ENCODE peak calls at places on chromosomes 12 and 14, in six cellular contexts. J is foreskin fibroblast, O is AG10803, K is heart left ventricle, S is HepG2, Y is left ventricle myocardium inferior. H is an unnamed sample.

GRCh38 chr12:8742501-8742900 is 44.7 kb downstream of the RIMKLB start:
- DNase-seq in Y (no peak), J (peak), O (peak), K (no peak), S (no peak), H (peak)

GRCh38 chr12:39883411-39883810 is 222.5 kb downstream of the SLC2A13 start:
- DNase-seq in O (no peak), J (no peak), K (no peak), Y (no peak), S (no peak), H (no peak)

GRCh38 chr12:104733717-104734175 is 224.3 kb downstream of the SLC41A2 start:
- DNase-seq in S (peak), O (no peak), J (no peak), K (no peak), Y (no peak), H (no peak)

GRCh38 chr12:102484017-102484731 is 3.8 kb upstream of the IGF1 start:
- DNase-seq in K (no peak), O (peak), S (peak), Y (peak), J (peak), H (peak)

GRCh38 chr12:7161327-7161726 is 28.2 kb upstream of the PEX5 start:
- DNase-seq in J (no peak), S (no peak), O (no peak), K (no peak), Y (no peak), H (no peak)

GRCh38 chr12:3224530-3224903 is 147.3 kb downstream of the TSPAN9 start:
- DNase-seq in S (no peak), J (no peak), K (peak), O (no peak), Y (no peak), H (no peak)

GRCh38 chr14:95463173-95463901 is 53.1 kb downstream of the SYNE3 start:
- DNase-seq in S (no peak), K (no peak), Y (no peak), O (no peak), J (no peak), H (no peak)

GRCh38 chr12:47551426-47551851 is 154.4 kb downstream of the RPAP3 start:
- DNase-seq in S (no peak), J (peak), Y (no peak), K (no peak), O (peak), H (peak)

GRCh38 chr12:32399373-32400113 is at the start of gene FGD4:
- DNase-seq in S (peak), J (peak), O (peak), K (peak), Y (peak), H (peak)

GRCh38 chr12:79415754-79416435 is 274.9 kb downstream of the PAWR start:
- DNase-seq in Y (no peak), J (peak), K (no peak), S (peak), O (no peak), H (no peak)

GRCh38 chr14:103943673-103944072 is 1.3 kb upstream of the RD3L start:
- DNase-seq in Y (no peak), K (no peak), S (no peak), J (no peak), O (no peak), H (peak)

GRCh38 chr14:67335781-67336180 is 23.8 kb downstream of the ATP6V1D start:
- DNase-seq in J (peak), O (no peak), S (peak), K (no peak), Y (no peak), H (peak)

GRCh38 chr14:64337901-64338615 is 43.9 kb upstream of the ESR2 start:
- DNase-seq in Y (no peak), K (peak), J (peak), O (peak), S (peak), H (peak)

GRCh38 chr12:108686753-108687152 is 44.6 kb downstream of the CORO1C start:
- DNase-seq in K (no peak), J (no peak), S (no peak), Y (peak), O (no peak), H (no peak)

GRCh38 chr14:63308723-63309317 is 9.9 kb downstream of the GPHB5 start:
- DNase-seq in S (peak), O (peak), J (peak), Y (no peak), K (no peak), H (peak)
- TF ChIP-seq CTCF in S (peak), O (peak), J (peak), Y (peak), K (peak), H (peak)

GRCh38 chr14:31950760-31951637 is 126.1 kb upstream of the ARHGAP5 start:
- DNase-seq in Y (peak), O (peak), K (peak), S (no peak), J (peak), H (peak)

GRCh38 chr14:31949709-31950108 is 127.4 kb upstream of the ARHGAP5 start:
- DNase-seq in O (no peak), Y (no peak), J (peak), S (no peak), K (no peak), H (peak)

GRCh38 chr14:31952573-31952972 is 124.5 kb upstream of the ARHGAP5 start:
- DNase-seq in S (no peak), K (no peak), J (no peak), Y (no peak), O (no peak), H (no peak)

GRCh38 chr14:31951638-31951964 is 125.5 kb upstream of the ARHGAP5 start:
- DNase-seq in K (no peak), O (no peak), Y (no peak), S (no peak), J (no peak), H (no peak)

DNA sequence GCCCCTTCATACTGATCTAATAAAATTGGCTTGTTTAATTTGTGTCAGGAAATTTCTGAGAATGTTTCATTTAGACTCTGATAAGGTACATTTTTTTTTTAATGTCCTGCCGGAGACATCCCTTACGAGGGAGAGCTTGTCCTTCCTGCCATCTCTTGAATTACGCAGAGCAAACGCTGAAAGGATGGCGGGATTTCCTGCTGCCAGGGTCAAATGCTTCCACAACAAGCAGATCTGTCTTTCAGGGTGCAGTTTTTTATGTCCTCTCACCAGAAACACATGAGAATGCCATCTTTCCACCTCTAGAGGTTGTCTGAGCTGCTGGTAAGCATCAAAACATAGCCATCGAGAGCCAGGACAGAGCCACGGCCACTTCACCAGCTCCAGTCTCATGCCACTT is 126.8 kb upstream of the ARHGAP5 start:
- DNase-seq in O (no peak), S (no peak), J (no peak), Y (no peak), K (no peak), H (no peak)
- H3K4me3 ChIP-seq in O (no peak), S (no peak), J (no peak), Y (no peak), K (no peak), H (no peak)

DNA sequence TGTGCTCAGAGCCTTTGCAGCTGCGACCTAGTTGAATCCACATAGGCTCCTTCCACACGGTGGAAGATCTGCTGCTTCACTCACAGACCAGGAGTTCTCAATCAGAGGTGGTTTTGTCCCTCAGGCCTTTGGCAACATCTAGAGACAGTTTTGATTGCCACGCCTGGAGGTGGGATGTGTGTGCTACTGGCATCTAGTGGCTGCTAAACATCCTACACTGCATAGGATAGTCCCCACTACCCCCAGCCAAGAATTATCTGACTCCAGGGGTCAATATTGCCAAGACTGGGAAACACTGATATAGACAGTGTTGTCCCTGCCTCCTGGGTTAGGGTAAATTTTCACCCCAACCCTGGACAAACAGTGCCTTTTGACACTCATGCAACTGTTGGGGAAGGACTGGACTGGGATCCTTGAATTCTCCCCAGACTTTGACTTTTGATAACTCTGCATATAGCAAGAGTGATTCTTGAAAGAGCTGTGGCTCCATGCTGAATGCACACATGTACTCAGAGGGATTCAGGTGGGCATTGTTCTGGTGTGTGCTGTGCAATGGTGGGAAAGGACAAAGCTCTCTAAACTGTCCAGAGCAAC is 39.8 kb downstream of the BAZ2A start:
- DNase-seq in K (no peak), S (peak), O (no peak), J (peak), Y (no peak), H (peak)
- TF ChIP-seq CTCF in K (peak), S (peak), O (peak), J (peak), Y (peak), H (peak)

GRCh38 chr12:52280319-52280795 is 5.9 kb downstream of the KRT86 start:
- DNase-seq in J (peak), S (peak), Y (no peak), K (no peak), O (peak), H (peak)

GRCh38 chr12:52278931-52279682 is 4.7 kb downstream of the KRT86 start:
- DNase-seq in S (peak), Y (peak), J (peak), K (peak), O (peak), H (peak)

GRCh38 chr12:52279683-52280318 is 5.4 kb downstream of the KRT86 start:
- DNase-seq in O (peak), K (no peak), J (peak), Y (no peak), S (no peak), H (no peak)

GRCh38 chr12:52277486-52278245 is 3.2 kb downstream of the KRT86 start:
- DNase-seq in Y (no peak), S (no peak), O (no peak), K (no peak), J (no peak), H (no peak)

DNA sequence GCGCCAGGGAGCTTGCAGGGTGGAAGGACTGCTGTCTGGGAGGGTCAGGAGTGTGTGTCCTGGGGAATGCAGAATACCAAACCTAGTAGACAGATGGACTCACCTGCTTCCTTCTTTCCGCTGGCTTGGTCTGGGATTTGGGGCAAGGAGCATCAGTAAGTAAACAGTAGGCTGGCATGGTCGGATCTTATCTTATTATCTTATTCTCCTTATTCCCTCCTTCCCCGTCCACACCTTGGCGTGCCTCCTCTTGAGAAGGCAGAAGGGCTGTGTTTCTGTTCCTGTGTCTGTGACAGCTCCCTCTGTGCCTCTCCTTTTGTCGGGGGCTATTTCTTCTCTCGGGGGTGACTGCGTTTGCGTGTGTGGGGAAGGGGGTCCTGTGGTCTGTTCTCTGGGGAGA is 4.1 kb downstream of the KRT86 start:
- DNase-seq in O (no peak), S (no peak), K (no peak), J (no peak), Y (no peak), H (no peak)
- H3K4me3 ChIP-seq in O (peak), S (no peak), K (no peak), J (peak), Y (no peak), H (no peak)

GRCh38 chr14:94445003-94445402 is 7.6 kb downstream of the SERPINA11 start:
- DNase-seq in O (no peak), K (no peak), J (no peak), S (no peak), Y (no peak), H (no peak)

GRCh38 chr14:94441531-94442205 is 10.9 kb downstream of the SERPINA11 start:
- DNase-seq in S (no peak), O (no peak), Y (no peak), K (no peak), J (no peak), H (no peak)

GRCh38 chr14:94441130-94441529 is 11.5 kb downstream of the SERPINA11 start:
- DNase-seq in K (no peak), Y (no peak), O (no peak), J (no peak), S (no peak), H (no peak)

GRCh38 chr14:94439453-94440057 is 13.0 kb downstream of the SERPINA11 start:
- DNase-seq in K (no peak), O (no peak), S (no peak), Y (no peak), J (no peak), H (no peak)
- TF ChIP-seq CTCF in K (no peak), O (no peak), S (no peak), Y (no peak), J (no peak), H (no peak)

DNA sequence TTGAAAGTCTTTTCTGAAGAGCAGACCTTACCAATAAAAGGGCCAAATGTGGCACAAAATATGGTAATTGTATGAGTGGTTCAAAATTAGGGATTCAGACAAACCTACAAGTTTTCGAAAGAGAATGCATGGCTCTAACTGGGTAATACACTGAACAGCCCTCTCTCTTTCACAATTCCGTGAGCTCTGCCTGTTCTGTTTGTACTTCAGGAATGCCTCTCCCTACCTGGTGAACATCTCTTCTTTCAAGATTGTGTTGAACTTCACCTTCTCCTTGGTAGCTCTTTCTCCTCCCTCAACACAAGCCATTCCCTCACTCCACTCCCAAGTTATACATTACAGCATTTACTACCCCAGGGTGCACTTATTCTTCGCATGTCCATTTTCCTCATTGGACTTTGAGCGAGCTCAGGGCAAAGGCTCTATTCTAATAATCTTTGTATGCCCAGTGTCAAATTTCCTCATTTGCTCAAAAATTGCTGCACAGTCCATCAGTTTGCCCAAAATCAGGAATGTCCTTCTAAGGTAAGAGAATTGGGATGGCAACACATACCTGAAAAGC is 28.3 kb downstream of the NRDE2 start:
- DNase-seq in O (no peak), S (peak), J (no peak), Y (no peak), K (no peak), H (no peak)
- H3K4me3 ChIP-seq in O (no peak), S (no peak), J (no peak), Y (no peak), K (no peak), H (no peak)

GRCh38 chr12:127600211-127600610 is 666.8 kb upstream of the TMEM132C start:
- DNase-seq in J (no peak), S (no peak), O (no peak), K (no peak), Y (no peak), H (no peak)
- TF ChIP-seq CTCF in J (no peak), S (no peak), O (no peak), K (no peak), Y (no peak), H (no peak)

DNA sequence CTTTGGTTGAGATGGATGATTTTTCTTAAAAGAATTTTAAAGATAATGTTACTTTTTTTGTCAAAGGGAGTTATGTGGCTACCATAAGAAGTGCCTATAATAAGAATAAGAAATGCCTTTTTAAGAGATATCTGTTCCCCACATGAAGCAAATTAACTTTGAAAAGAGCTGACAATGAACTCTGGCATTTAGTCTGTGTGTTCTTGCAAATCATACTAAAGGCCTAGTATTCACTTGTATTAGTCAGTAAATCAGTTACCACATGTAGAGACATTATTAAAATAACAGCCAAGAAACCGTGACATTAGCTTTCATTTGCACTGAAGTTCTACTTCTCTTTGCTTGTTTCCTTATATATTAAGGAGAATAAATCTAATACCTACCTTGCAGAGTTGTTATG is 296.3 kb downstream of the CCDC91 start:
- DNase-seq in J (peak), S (no peak), O (peak), K (no peak), Y (no peak), H (peak)
- H3K4me3 ChIP-seq in J (no peak), S (no peak), O (no peak), K (no peak), Y (no peak), H (no peak)

GRCh38 chr12:68899251-68899771 is 33.7 kb downstream of the CPM start:
- DNase-seq in Y (no peak), J (peak), K (no peak), O (peak), S (peak), H (peak)
- TF ChIP-seq CTCF in Y (peak), J (peak), K (no peak), O (peak), S (peak), H (peak)

GRCh38 chr14:23486116-23486515 is 16.6 kb downstream of the NGDN start:
- DNase-seq in O (no peak), K (no peak), Y (no peak), J (no peak), S (no peak), H (no peak)
- H3K4me3 ChIP-seq in O (no peak), K (no peak), Y (no peak), J (no peak), S (no peak), H (no peak)